ENCODE peak calls at places on chromosomes 5 and 9, in five cellular contexts. Q is fibroblast of mammary gland, N is GM12878, K is ovary, Z is lower leg skin. Y is an unnamed sample.

GRCh38 chr9:7756088-7756487 is 43.5 kb downstream of the DMAC1 start:
- DNase-seq in K (no peak), Q (no peak), Z (no peak), N (peak; percentile 55), Y (no peak)

GRCh38 chr9:92970467-92970923 is 23.2 kb downstream of the FGD3 start:
- DNase-seq in Z (peak; percentile 66), N (no peak), Q (peak; percentile 6), K (no peak), Y (no peak)

GRCh38 chr5:40383719-40384651 is 295.7 kb upstream of the PTGER4 start:
- DNase-seq in K (no peak), Z (no peak), N (no peak), Q (peak; percentile 64), Y (no peak)

GRCh38 chr9:22528485-22528884 is 81.9 kb downstream of the DMRTA1 start:
- DNase-seq in K (no peak), Q (peak; percentile 56), N (no peak), Z (no peak), Y (no peak)

GRCh38 chr9:5440426-5440825 is 2.7 kb upstream of the PLGRKT start:
- DNase-seq in K (no peak), Z (no peak), N (no peak), Q (no peak), Y (no peak)

GRCh38 chr9:35756743-35757526 is 2.9 kb upstream of the MSMP start:
- DNase-seq in K (peak; percentile 77), Q (no peak), N (no peak), Z (peak; percentile 91), Y (peak; percentile 77)

GRCh38 chr5:179374506-179375235 is 29.4 kb upstream of the ADAMTS2 start:
- DNase-seq in Q (no peak), K (no peak), Z (peak; percentile 60), N (no peak), Y (no peak)

GRCh38 chr5:143186623-143187022 is 216.9 kb downstream of the NR3C1 start:
- DNase-seq in Z (no peak), K (no peak), Q (no peak), N (no peak), Y (no peak)

GRCh38 chr9:16612627-16613026 is 257.8 kb downstream of the BNC2 start:
- DNase-seq in K (no peak), N (no peak), Z (no peak), Q (peak; percentile 92), Y (no peak)

GRCh38 chr9:109122726-109123621 is 3.2 kb upstream of the TMEM245 start:
- DNase-seq in N (no peak), Z (no peak), Q (no peak), K (no peak), Y (no peak)

GRCh38 chr5:76608833-76609232 is 14.4 kb downstream of the F2RL2 start:
- DNase-seq in Z (no peak), K (no peak), Q (peak; percentile 72), N (no peak), Y (no peak)

GRCh38 chr5:154519375-154519774 is 41.3 kb upstream of the HAND1 start:
- DNase-seq in Z (no peak), K (no peak), N (no peak), Q (peak; percentile 74), Y (no peak)

GRCh38 chr9:12640866-12641636 is 52.1 kb upstream of the TYRP1 start:
- DNase-seq in K (no peak), Z (no peak), N (no peak), Q (no peak), Y (no peak)

GRCh38 chr5:175652741-175653663 is 4.9 kb upstream of the HRH2 start:
- DNase-seq in K (no peak), N (no peak), Z (no peak), Q (no peak), Y (peak; percentile 32)

GRCh38 chr5:111603446-111603827 is 91.1 kb upstream of the STARD4 start:
- DNase-seq in Z (no peak), N (no peak), K (no peak), Q (no peak), Y (no peak)

GRCh38 chr5:422323-423232 is 20.4 kb upstream of the EXOC3 start:
- DNase-seq in Z (peak; percentile 80), N (no peak), K (no peak), Q (no peak), Y (no peak)

GRCh38 chr5:10595678-10596309 is 31.9 kb downstream of the ANKRD33B start:
- DNase-seq in Q (peak; percentile 96), Z (peak; percentile 87), K (no peak), N (no peak), Y (no peak)

GRCh38 chr5:139644001-139644456 is 4.1 kb upstream of the CXXC5 start:
- DNase-seq in N (no peak), Z (peak; percentile 72), Q (no peak), K (no peak), Y (peak; percentile 51)

GRCh38 chr5:32193591-32193990 is 19.5 kb upstream of the GOLPH3 start:
- DNase-seq in N (no peak), Q (peak; percentile 88), Z (peak; percentile 95), K (no peak), Y (peak; percentile 86)

GRCh38 chr5:76175051-76175666 is 92.0 kb downstream of the SV2C start:
- DNase-seq in K (no peak), Q (peak; percentile 37), N (peak; percentile 32), Z (no peak), Y (peak; percentile 89)

GRCh38 chr5:133247881-133248642 is 196.2 kb downstream of the HSPA4 start:
- DNase-seq in Q (peak; percentile 44), N (no peak), Z (no peak), K (no peak), Y (no peak)

GRCh38 chr5:124871299-124871698 is 124.9 kb upstream of the ZNF608 start:
- DNase-seq in N (no peak), K (no peak), Z (no peak), Q (peak; percentile 59), Y (no peak)

GRCh38 chr5:1266791-1267190 is 28.1 kb downstream of the TERT start:
- DNase-seq in Z (no peak), K (no peak), Q (no peak), N (no peak), Y (no peak)

GRCh38 chr9:72952914-72953313 is at the start of gene ALDH1A1:
- DNase-seq in Q (peak; percentile 16), K (no peak), Z (peak; percentile 81), N (no peak), Y (no peak)

GRCh38 chr5:3594514-3595101 is 1.0 kb upstream of the IRX1 start:
- DNase-seq in Z (no peak), K (no peak), N (no peak), Q (peak; percentile 14), Y (no peak)

GRCh38 chr9:86072393-86073016 is 26.9 kb downstream of the GOLM1 start:
- DNase-seq in Q (peak; percentile 60), N (no peak), K (no peak), Z (no peak), Y (no peak)

GRCh38 chr5:173557123-173557903 is 59.1 kb downstream of the BOD1 start:
- DNase-seq in Z (no peak), Q (no peak), K (no peak), N (no peak), Y (no peak)

GRCh38 chr5:173554038-173554955 is 62.2 kb downstream of the BOD1 start:
- DNase-seq in N (no peak), Z (no peak), K (no peak), Q (no peak), Y (no peak)

GRCh38 chr5:173556142-173557028 is 60.1 kb downstream of the BOD1 start:
- DNase-seq in Z (no peak), K (no peak), Q (no peak), N (no peak), Y (no peak)

GRCh38 chr5:173550641-173551040 is 65.8 kb downstream of the BOD1 start:
- DNase-seq in Z (no peak), N (no peak), K (no peak), Q (no peak), Y (no peak)

DNA sequence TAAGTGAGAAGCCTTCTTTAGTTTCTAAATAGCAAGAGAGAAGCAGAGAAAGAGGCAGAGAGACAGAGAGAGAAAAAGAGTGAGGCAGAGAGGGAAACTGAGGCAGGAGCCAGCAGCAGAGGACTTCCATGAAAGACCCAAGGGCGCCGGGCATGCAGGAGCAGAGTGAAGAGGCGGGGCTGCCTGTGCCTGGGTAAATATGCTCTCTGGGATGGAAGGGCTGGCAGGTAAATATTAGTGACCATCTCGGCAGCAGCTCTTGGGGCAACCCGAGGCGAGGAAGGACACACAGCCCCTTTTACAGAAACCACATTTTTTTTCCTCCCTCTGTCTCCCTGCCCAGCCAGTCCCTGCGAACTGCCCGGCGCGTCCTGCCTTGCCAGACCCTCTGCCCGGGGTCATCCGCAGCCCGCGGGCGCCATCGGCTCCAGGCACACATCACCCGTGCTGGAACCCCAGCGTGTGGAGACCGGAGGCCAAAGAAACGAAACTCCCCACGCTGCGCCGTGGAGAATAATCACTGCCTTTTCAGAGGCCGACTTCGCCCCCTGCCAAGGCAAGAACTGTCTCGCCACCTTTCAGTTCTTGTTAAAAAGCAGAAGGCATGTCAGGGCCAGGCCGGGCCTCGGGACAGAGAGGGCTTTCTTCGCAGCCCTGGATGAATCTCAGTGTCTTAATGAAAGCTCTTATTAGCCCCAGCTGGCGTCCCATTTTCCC is 61.3 kb downstream of the BOD1 start:
- DNase-seq in K (no peak), Q (no peak), N (no peak), Z (no peak), Y (no peak)
- H3K4me3 ChIP-seq in K (no peak overlapping the region), Q (no peak overlapping the region), N (no peak overlapping the region), Z (no peak overlapping the region), Y (no peak overlapping the region)

GRCh38 chr9:3760031-3760430 is 234.2 kb upstream of the RFX3 start:
- DNase-seq in Q (no peak), N (no peak), Z (no peak), K (no peak), Y (no peak)
- TF ChIP-seq CTCF in Q (no peak), N (no peak), Z (no peak), K (no peak), Y (no peak)

GRCh38 chr9:104342552-104342951 is 161.5 kb upstream of the OR13F1 start:
- DNase-seq in N (no peak), K (no peak), Z (no peak), Q (no peak), Y (no peak)

GRCh38 chr9:104334549-104334948 is 169.5 kb upstream of the OR13F1 start:
- DNase-seq in Z (no peak), Q (no peak), N (no peak), K (no peak), Y (no peak)

GRCh38 chr9:104339692-104340091 is 164.4 kb upstream of the OR13F1 start:
- DNase-seq in K (no peak), Q (no peak), N (no peak), Z (no peak), Y (no peak)
- H3K4me3 ChIP-seq in K (no peak overlapping the region), Q (no peak overlapping the region), N (no peak overlapping the region), Z (no peak overlapping the region), Y (no peak overlapping the region)

DNA sequence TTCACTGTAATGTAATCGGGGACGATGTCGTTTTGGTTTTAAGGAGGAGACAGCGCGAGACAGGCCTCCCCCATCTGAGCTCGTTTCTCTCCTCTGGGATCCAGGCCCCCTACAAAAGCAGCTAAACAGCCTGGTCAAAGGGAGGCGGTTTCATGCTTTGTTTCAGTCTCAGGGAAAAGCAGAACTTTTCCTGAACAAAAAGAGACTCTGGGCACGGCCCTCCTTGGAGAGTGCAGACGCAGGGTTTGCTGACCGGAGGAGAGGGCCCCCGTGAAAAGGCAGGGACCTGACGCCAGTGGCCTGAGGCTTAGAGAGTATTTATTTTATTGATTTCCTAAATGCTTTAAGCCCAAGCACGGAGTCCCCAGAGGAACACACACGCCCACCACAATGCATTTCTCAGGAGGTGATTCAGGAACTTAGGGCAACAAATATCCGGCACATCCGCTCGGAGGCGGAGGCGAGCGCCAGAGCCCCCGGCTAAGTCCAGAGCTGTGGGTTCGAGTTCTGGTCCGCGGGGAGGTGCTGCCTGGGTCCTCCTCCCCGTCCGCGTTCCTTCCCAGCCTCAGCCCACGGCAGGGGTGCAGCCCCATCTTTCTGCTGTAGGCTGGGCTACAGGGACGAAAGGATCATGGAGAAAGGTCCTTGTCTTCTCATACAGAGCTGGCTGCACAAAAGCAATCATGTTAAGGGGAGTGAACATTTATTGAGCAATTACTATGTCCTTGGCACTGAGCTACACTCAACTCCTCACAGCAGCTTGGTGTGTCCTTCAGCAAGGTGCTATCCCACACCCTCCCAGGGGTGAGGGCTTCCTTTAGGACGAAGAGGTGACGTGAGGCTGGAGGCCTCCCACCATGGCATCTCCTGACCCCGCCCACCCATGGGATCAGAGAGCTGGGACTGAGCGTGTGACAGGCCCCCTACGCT is 40.0 kb downstream of the PTGES start:
- DNase-seq in K (no peak), N (no peak), Z (no peak), Q (peak; percentile 94), Y (no peak)
- TF ChIP-seq CTCF in K (no peak), N (no peak), Z (no peak), Q (no peak), Y (no peak)

Y was measured in mucosa of descending colon.